ENCODE peak calls at places on chromosomes 6 and 20, in eight cellular contexts. One of them, this sample, is unnamed.

GRCh38 chr20:40632346-40632976 is 56.6 kb downstream of the MAFB start:
- DNase-seq in foreskin fibroblast: no peak
- DNase-seq in right lobe of liver: no peak
- DNase-seq in bronchial epithelial cell: no peak
- DNase-seq in HepG2: no peak
- DNase-seq in effector memory CD4-positive, alpha-beta T cell: no peak
- DNase-seq in astrocyte of the spinal cord: no peak
- DNase-seq in body of pancreas: no peak
- DNase-seq in this sample: no peak

GRCh38 chr6:135191508-135192255 is 10.6 kb downstream of the MYB start:
- DNase-seq in right lobe of liver: no peak
- DNase-seq in foreskin fibroblast: no peak
- DNase-seq in bronchial epithelial cell: no peak
- DNase-seq in HepG2: no peak
- DNase-seq in astrocyte of the spinal cord: no peak
- DNase-seq in body of pancreas: no peak
- DNase-seq in effector memory CD4-positive, alpha-beta T cell: no peak
- DNase-seq in this sample: no peak

GRCh38 chr6:82057846-82058554 is 189.5 kb downstream of the IBTK start:
- DNase-seq in effector memory CD4-positive, alpha-beta T cell: no peak
- DNase-seq in astrocyte of the spinal cord: peak
- DNase-seq in body of pancreas: no peak
- DNase-seq in foreskin fibroblast: peak
- DNase-seq in HepG2: no peak
- DNase-seq in right lobe of liver: no peak
- DNase-seq in bronchial epithelial cell: peak
- DNase-seq in this sample: peak

GRCh38 chr6:29702519-29703103 is 20.6 kb upstream of the HLA-F start:
- DNase-seq in right lobe of liver: peak
- DNase-seq in astrocyte of the spinal cord: peak
- DNase-seq in effector memory CD4-positive, alpha-beta T cell: peak
- DNase-seq in bronchial epithelial cell: peak
- DNase-seq in HepG2: peak
- DNase-seq in body of pancreas: no peak
- DNase-seq in foreskin fibroblast: peak
- DNase-seq in this sample: no peak

GRCh38 chr20:10374036-10374435 is 60.0 kb downstream of the MKKS start:
- DNase-seq in HepG2: no peak
- DNase-seq in effector memory CD4-positive, alpha-beta T cell: no peak
- DNase-seq in right lobe of liver: no peak
- DNase-seq in body of pancreas: no peak
- DNase-seq in astrocyte of the spinal cord: no peak
- DNase-seq in foreskin fibroblast: no peak
- DNase-seq in bronchial epithelial cell: no peak
- DNase-seq in this sample: no peak

GRCh38 chr20:47126709-47127108 is 229.8 kb downstream of the ZMYND8 start:
- DNase-seq in HepG2: no peak
- DNase-seq in bronchial epithelial cell: no peak
- DNase-seq in effector memory CD4-positive, alpha-beta T cell: no peak
- DNase-seq in right lobe of liver: no peak
- DNase-seq in astrocyte of the spinal cord: peak
- DNase-seq in body of pancreas: no peak
- DNase-seq in foreskin fibroblast: peak
- DNase-seq in this sample: no peak

GRCh38 chr6:53961679-53962370 is 149.4 kb upstream of the MLIP start:
- DNase-seq in HepG2: no peak
- DNase-seq in effector memory CD4-positive, alpha-beta T cell: no peak
- DNase-seq in right lobe of liver: no peak
- DNase-seq in foreskin fibroblast: no peak
- DNase-seq in astrocyte of the spinal cord: no peak
- DNase-seq in body of pancreas: no peak
- DNase-seq in bronchial epithelial cell: no peak
- DNase-seq in this sample: no peak

GRCh38 chr6:118903134-118903533 is 9.2 kb downstream of the ASF1A start:
- DNase-seq in bronchial epithelial cell: peak
- DNase-seq in foreskin fibroblast: no peak
- DNase-seq in HepG2: no peak
- DNase-seq in right lobe of liver: no peak
- DNase-seq in body of pancreas: no peak
- DNase-seq in effector memory CD4-positive, alpha-beta T cell: no peak
- DNase-seq in astrocyte of the spinal cord: no peak
- DNase-seq in this sample: no peak

GRCh38 chr6:157762636-157763035 is 60.4 kb upstream of the SNX9 start:
- DNase-seq in astrocyte of the spinal cord: no peak
- DNase-seq in body of pancreas: no peak
- DNase-seq in HepG2: peak
- DNase-seq in foreskin fibroblast: no peak
- DNase-seq in right lobe of liver: no peak
- DNase-seq in bronchial epithelial cell: no peak
- DNase-seq in effector memory CD4-positive, alpha-beta T cell: no peak
- DNase-seq in this sample: no peak

GRCh38 chr6:17214106-17214505 is 67.1 kb upstream of the RBM24 start:
- DNase-seq in HepG2: no peak
- DNase-seq in foreskin fibroblast: no peak
- DNase-seq in right lobe of liver: no peak
- DNase-seq in astrocyte of the spinal cord: no peak
- DNase-seq in effector memory CD4-positive, alpha-beta T cell: no peak
- DNase-seq in body of pancreas: no peak
- DNase-seq in bronchial epithelial cell: no peak
- DNase-seq in this sample: no peak

GRCh38 chr20:64053841-64054661 is 4.6 kb upstream of the SOX18 start:
- DNase-seq in astrocyte of the spinal cord: peak
- DNase-seq in right lobe of liver: peak
- DNase-seq in HepG2: peak
- DNase-seq in effector memory CD4-positive, alpha-beta T cell: no peak
- DNase-seq in body of pancreas: no peak
- DNase-seq in bronchial epithelial cell: no peak
- DNase-seq in foreskin fibroblast: peak
- DNase-seq in this sample: no peak

GRCh38 chr6:52574709-52575489 is 2.0 kb downstream of the TRAM2 start:
- DNase-seq in right lobe of liver: no peak
- DNase-seq in astrocyte of the spinal cord: no peak
- DNase-seq in effector memory CD4-positive, alpha-beta T cell: peak
- DNase-seq in body of pancreas: no peak
- DNase-seq in bronchial epithelial cell: no peak
- DNase-seq in foreskin fibroblast: peak
- DNase-seq in HepG2: no peak
- DNase-seq in this sample: no peak

GRCh38 chr6:127855542-127856159 is 45.2 kb downstream of the THEMIS start:
- DNase-seq in effector memory CD4-positive, alpha-beta T cell: peak
- DNase-seq in astrocyte of the spinal cord: peak
- DNase-seq in foreskin fibroblast: peak
- DNase-seq in HepG2: peak
- DNase-seq in right lobe of liver: no peak
- DNase-seq in body of pancreas: peak
- DNase-seq in bronchial epithelial cell: peak
- DNase-seq in this sample: no peak

GRCh38 chr6:170092826-170093225 is 198.1 kb downstream of the DLL1 start:
- DNase-seq in HepG2: no peak
- DNase-seq in bronchial epithelial cell: no peak
- DNase-seq in effector memory CD4-positive, alpha-beta T cell: no peak
- DNase-seq in astrocyte of the spinal cord: no peak
- DNase-seq in right lobe of liver: no peak
- DNase-seq in foreskin fibroblast: no peak
- DNase-seq in body of pancreas: peak
- DNase-seq in this sample: no peak

GRCh38 chr20:3887870-3888614 is 1.1 kb upstream of the PANK2 start:
- DNase-seq in effector memory CD4-positive, alpha-beta T cell: no peak
- DNase-seq in bronchial epithelial cell: no peak
- DNase-seq in foreskin fibroblast: peak
- DNase-seq in astrocyte of the spinal cord: no peak
- DNase-seq in body of pancreas: no peak
- DNase-seq in HepG2: no peak
- DNase-seq in right lobe of liver: no peak
- DNase-seq in this sample: no peak

GRCh38 chr6:166005401-166005845 is 162.2 kb downstream of the TBXT start:
- DNase-seq in foreskin fibroblast: peak
- DNase-seq in HepG2: no peak
- DNase-seq in right lobe of liver: no peak
- DNase-seq in astrocyte of the spinal cord: peak
- DNase-seq in effector memory CD4-positive, alpha-beta T cell: no peak
- DNase-seq in body of pancreas: peak
- DNase-seq in bronchial epithelial cell: no peak
- DNase-seq in this sample: peak

GRCh38 chr20:36435799-36436541 is 105.3 kb upstream of the MYL9 start:
- DNase-seq in right lobe of liver: peak
- DNase-seq in foreskin fibroblast: peak
- DNase-seq in body of pancreas: peak
- DNase-seq in effector memory CD4-positive, alpha-beta T cell: peak
- DNase-seq in bronchial epithelial cell: peak
- DNase-seq in HepG2: peak
- DNase-seq in astrocyte of the spinal cord: peak
- DNase-seq in this sample: peak

GRCh38 chr6:136158398-136158797 is 91.7 kb downstream of the MTFR2 start:
- DNase-seq in right lobe of liver: peak
- DNase-seq in astrocyte of the spinal cord: peak
- DNase-seq in foreskin fibroblast: peak
- DNase-seq in HepG2: no peak
- DNase-seq in effector memory CD4-positive, alpha-beta T cell: no peak
- DNase-seq in body of pancreas: peak
- DNase-seq in bronchial epithelial cell: no peak
- DNase-seq in this sample: no peak

GRCh38 chr6:25094726-25095125 is 159.0 kb upstream of the RIPOR2 start:
- DNase-seq in astrocyte of the spinal cord: no peak
- DNase-seq in HepG2: no peak
- DNase-seq in right lobe of liver: no peak
- DNase-seq in effector memory CD4-positive, alpha-beta T cell: no peak
- DNase-seq in body of pancreas: no peak
- DNase-seq in bronchial epithelial cell: no peak
- DNase-seq in foreskin fibroblast: no peak
- DNase-seq in this sample: no peak

DNA sequence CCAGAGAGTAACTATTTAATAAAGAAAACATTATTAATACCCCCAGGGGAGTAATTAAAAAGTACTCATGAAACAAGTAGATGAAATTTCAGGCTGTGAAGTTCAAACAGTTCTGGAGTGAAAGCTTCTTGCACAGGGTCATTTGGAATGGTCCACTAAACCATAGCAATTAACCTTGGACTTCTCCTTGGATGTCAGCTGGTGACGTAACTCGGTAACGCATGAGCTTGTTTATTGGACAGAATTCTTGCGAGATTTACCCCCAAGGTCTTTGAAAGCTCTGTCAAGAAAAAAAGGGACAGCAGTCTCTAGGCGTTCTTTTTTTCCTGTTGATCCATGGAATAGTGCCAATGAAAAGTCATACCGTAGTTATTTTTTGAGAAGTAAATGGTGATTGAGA is 2.2 kb downstream of the CD83 start:
- DNase-seq in bronchial epithelial cell: no peak
- DNase-seq in body of pancreas: no peak
- DNase-seq in effector memory CD4-positive, alpha-beta T cell: no peak
- DNase-seq in right lobe of liver: no peak
- DNase-seq in foreskin fibroblast: peak
- DNase-seq in astrocyte of the spinal cord: no peak
- DNase-seq in HepG2: no peak
- DNase-seq in this sample: no peak
- H3K4me3 ChIP-seq in bronchial epithelial cell: no peak
- H3K4me3 ChIP-seq in body of pancreas: no peak
- H3K4me3 ChIP-seq in effector memory CD4-positive, alpha-beta T cell: no peak
- H3K4me3 ChIP-seq in right lobe of liver: no peak
- H3K4me3 ChIP-seq in foreskin fibroblast: no peak
- H3K4me3 ChIP-seq in astrocyte of the spinal cord: no peak
- H3K4me3 ChIP-seq in HepG2: no peak
- H3K4me3 ChIP-seq in this sample: no peak

GRCh38 chr6:18598865-18599264 is 211.7 kb downstream of the RNF144B start:
- DNase-seq in bronchial epithelial cell: no peak
- DNase-seq in astrocyte of the spinal cord: no peak
- DNase-seq in foreskin fibroblast: no peak
- DNase-seq in effector memory CD4-positive, alpha-beta T cell: no peak
- DNase-seq in right lobe of liver: no peak
- DNase-seq in body of pancreas: no peak
- DNase-seq in HepG2: no peak
- DNase-seq in this sample: no peak
- H3K4me3 ChIP-seq in bronchial epithelial cell: no peak
- H3K4me3 ChIP-seq in astrocyte of the spinal cord: no peak
- H3K4me3 ChIP-seq in foreskin fibroblast: no peak
- H3K4me3 ChIP-seq in effector memory CD4-positive, alpha-beta T cell: no peak
- H3K4me3 ChIP-seq in right lobe of liver: no peak
- H3K4me3 ChIP-seq in body of pancreas: no peak
- H3K4me3 ChIP-seq in HepG2: no peak
- H3K4me3 ChIP-seq in this sample: no peak

DNA sequence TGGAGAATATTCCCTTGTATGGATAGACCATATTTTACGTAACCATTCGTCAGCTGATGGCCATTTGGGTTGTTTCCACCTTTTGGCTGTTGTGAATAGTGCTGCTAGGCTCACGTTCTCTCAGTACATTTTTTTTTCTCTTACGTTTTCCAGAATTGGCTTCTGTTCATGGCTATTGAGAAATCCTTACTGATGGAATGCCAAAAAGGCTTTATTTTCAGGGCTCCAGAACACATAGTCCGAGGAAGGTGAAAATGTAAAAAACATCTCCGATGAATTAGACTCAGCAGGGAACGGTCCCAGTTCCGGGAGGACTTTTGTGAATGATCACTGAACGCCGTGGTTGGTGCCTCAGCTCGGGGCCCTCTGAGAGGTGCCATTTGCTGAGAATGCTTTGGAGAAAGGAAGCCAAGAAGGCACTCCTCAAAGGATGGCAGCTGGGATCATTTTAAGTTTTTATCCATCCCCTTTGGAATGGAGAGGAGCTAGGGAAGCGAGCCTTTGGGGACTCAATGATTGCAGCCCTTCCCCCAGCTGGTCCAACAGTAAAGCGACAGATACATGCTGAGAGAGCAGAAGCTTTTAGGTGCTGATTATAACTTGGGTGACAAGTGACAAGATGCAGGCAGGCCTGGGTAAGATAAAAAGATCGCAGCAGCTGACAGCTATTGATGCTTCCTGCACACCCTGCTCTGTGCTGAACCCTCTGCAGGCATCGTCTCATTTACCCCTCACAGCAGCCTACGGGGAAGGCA is 133.3 kb upstream of the KCNG1 start:
- DNase-seq in foreskin fibroblast: peak
- DNase-seq in bronchial epithelial cell: no peak
- DNase-seq in body of pancreas: no peak
- DNase-seq in effector memory CD4-positive, alpha-beta T cell: no peak
- DNase-seq in HepG2: no peak
- DNase-seq in right lobe of liver: no peak
- DNase-seq in astrocyte of the spinal cord: peak
- DNase-seq in this sample: peak
- H3K4me3 ChIP-seq in foreskin fibroblast: no peak
- H3K4me3 ChIP-seq in bronchial epithelial cell: no peak
- H3K4me3 ChIP-seq in body of pancreas: no peak
- H3K4me3 ChIP-seq in effector memory CD4-positive, alpha-beta T cell: no peak
- H3K4me3 ChIP-seq in HepG2: no peak
- H3K4me3 ChIP-seq in right lobe of liver: no peak
- H3K4me3 ChIP-seq in astrocyte of the spinal cord: no peak
- H3K4me3 ChIP-seq in this sample: no peak

GRCh38 chr20:31712112-31712553 is 10.5 kb downstream of the BCL2L1 start:
- DNase-seq in right lobe of liver: no peak
- DNase-seq in body of pancreas: peak
- DNase-seq in bronchial epithelial cell: no peak
- DNase-seq in HepG2: peak
- DNase-seq in astrocyte of the spinal cord: no peak
- DNase-seq in effector memory CD4-positive, alpha-beta T cell: no peak
- DNase-seq in foreskin fibroblast: no peak
- DNase-seq in this sample: no peak
- H3K4me3 ChIP-seq in right lobe of liver: no peak
- H3K4me3 ChIP-seq in body of pancreas: no peak
- H3K4me3 ChIP-seq in bronchial epithelial cell: no peak
- H3K4me3 ChIP-seq in HepG2: peak
- H3K4me3 ChIP-seq in astrocyte of the spinal cord: no peak
- H3K4me3 ChIP-seq in effector memory CD4-positive, alpha-beta T cell: no peak
- H3K4me3 ChIP-seq in foreskin fibroblast: no peak
- H3K4me3 ChIP-seq in this sample: no peak